ENCODE peak calls at places on chromosomes 13 and 19, in eight cellular contexts. P, V, G, F, M, K, D and J are unnamed samples.

GRCh38 chr19:7699003-7699402 is 2.9 kb downstream of the FCER2 start:
- ATAC-seq in P (no peak), V (no peak), G (no peak), F (no peak), M (no peak), K (no peak), D (no peak), J (no peak)

GRCh38 chr19:13979224-13979623 is 26.9 kb downstream of the RFX1 start:
- ATAC-seq in P (no peak), V (no peak), G (no peak), F (peak; percentile 10), M (no peak), K (no peak), D (peak; percentile 9), J (no peak)

GRCh38 chr19:54136864-54137113 is 773 bp upstream of the CNOT3 start:
- ATAC-seq in P (no peak), V (no peak), G (no peak), F (no peak), M (no peak), K (no peak), D (no peak), J (no peak)

GRCh38 chr19:2488405-2488941 is 12.5 kb downstream of the GADD45B start:
- ATAC-seq in P (no peak), V (no peak), G (peak; percentile 49), F (peak; percentile 38), M (peak; percentile 15), K (no peak), D (no peak), J (no peak)

GRCh38 chr13:111270765-111271164 is 49.7 kb upstream of the TEX29 start:
- ATAC-seq in P (no peak), V (no peak), G (no peak), F (no peak), M (no peak), K (no peak), D (no peak), J (no peak)

GRCh38 chr19:425056-425455 is 16.1 kb upstream of the C2CD4C start:
- ATAC-seq in P (no peak), V (no peak), G (no peak), F (no peak), M (no peak), K (no peak), D (no peak), J (peak; percentile 34)

GRCh38 chr13:28991764-28992163 is 171.6 kb downstream of the MTUS2 start:
- ATAC-seq in P (no peak), V (no peak), G (no peak), F (no peak), M (peak; percentile 70), K (no peak), D (peak; percentile 26), J (no peak)

GRCh38 chr19:48556163-48556562 is 4.2 kb downstream of the SULT2B1 start:
- ATAC-seq in P (no peak), V (no peak), G (no peak), F (no peak), M (no peak), K (peak; percentile 46), D (no peak), J (no peak)